ENCODE peak calls at places on chromosome 20, in nine cellular contexts. N is breast epithelium; V is mesothelial cell of epicardium; W is NCI-H524; F is CD4-positive, alpha-beta T cell; A is NCI-H1417; C is NCI-H1092 treated with DMSO at 0.1 percent for 48 hours; B is NCI-H2029; U is mesenteric fat pad. E is an unnamed sample.

GRCh38 chr20:33576432-33576883 is 85.7 kb upstream of the C20orf144 start:
- DNase-seq in B (no peak), F (no peak), A (no peak), U (no peak), N (no peak), V (no peak), W (peak; percentile 52), C (peak; percentile 77), E (no peak)

GRCh38 chr20:13085275-13085674 is 76.5 kb downstream of the SPTLC3 start:
- DNase-seq in N (no peak), F (no peak), W (no peak), A (no peak), C (no peak), B (no peak), V (no peak), U (no peak), E (no peak)

GRCh38 chr20:53578492-53579222 is 15.0 kb downstream of the ZNF217 start:
- DNase-seq in W (peak; percentile 53), B (peak; percentile 77), V (peak; percentile 42), N (no peak), C (peak; percentile 60), U (no peak), A (peak; percentile 53), F (no peak), E (peak; percentile 78)

GRCh38 chr20:33653900-33654596 is 8.1 kb upstream of the C20orf144 start:
- DNase-seq in U (no peak), V (no peak), F (no peak), B (peak; percentile 98), A (peak; percentile 85), C (peak; percentile 55), N (peak; percentile 72), W (no peak), E (no peak)

GRCh38 chr20:47040506-47041125 is 146.0 kb downstream of the EYA2 start:
- DNase-seq in U (no peak), A (no peak), C (no peak), F (no peak), V (no peak), B (no peak), W (no peak), N (no peak), E (no peak)

GRCh38 chr20:46174469-46175126 is 56.5 kb downstream of the CD40 start:
- DNase-seq in F (peak; percentile 63), U (no peak), A (no peak), N (peak; percentile 27), W (no peak), V (peak; percentile 79), C (peak; percentile 34), B (peak; percentile 44), E (peak; percentile 88)

GRCh38 chr20:62477669-62478450 is 2.1 kb upstream of the GATA5 start:
- DNase-seq in N (no peak), C (no peak), U (no peak), B (no peak), F (no peak), W (no peak), A (no peak), V (no peak), E (no peak)

GRCh38 chr20:63191400-63191799 is 24.5 kb downstream of the YTHDF1 start:
- DNase-seq in F (no peak), N (peak; percentile 56), V (no peak), C (peak; percentile 78), A (no peak), W (peak; percentile 94), B (peak; percentile 98), U (no peak), E (no peak)

E was measured in HAP-1.